ENCODE peak calls at places on chromosomes 11 and 22, in seven cellular contexts. G is HFF-Myc, O is COR-L47, S is T-cell, E is sciatic nerve, P is GM03348, B is Calu3. A is an unnamed sample.

GRCh38 chr22:17988800-17989513 is 35.4 kb downstream of the MICAL3 start:
- DNase-seq in G (no peak), O (no peak), S (no peak), E (no peak), P (no peak), B (no peak), A (no peak)

GRCh38 chr11:102456381-102456780 is 3.8 kb upstream of the TMEM123 start:
- DNase-seq in G (no peak), O (no peak), S (no peak), E (no peak), P (peak), B (no peak), A (no peak)

GRCh38 chr22:50610581-50610980 is 10.0 kb downstream of the MAPK8IP2 start:
- DNase-seq in G (no peak), O (no peak), S (no peak), E (no peak), P (no peak), B (no peak), A (no peak)

GRCh38 chr22:48754611-48755331 is 1072.9 kb downstream of the BRD1 start:
- DNase-seq in G (no peak), O (no peak), S (no peak), E (peak), P (peak), B (no peak), A (no peak)

GRCh38 chr22:44192811-44193536 is 12.2 kb downstream of the PARVG start:
- DNase-seq in G (no peak), O (no peak), S (no peak), E (peak), P (no peak), B (no peak), A (no peak)

GRCh38 chr22:47587861-47588582 is 825.6 kb downstream of the TBC1D22A start:
- DNase-seq in G (no peak), O (no peak), S (no peak), E (no peak), P (no peak), B (no peak), A (no peak)

GRCh38 chr11:2180775-2181370 is 9.3 kb upstream of the TH start:
- DNase-seq in G (no peak), O (no peak), S (no peak), E (no peak), P (no peak), B (no peak), A (no peak)

GRCh38 chr22:42596376-42596775 is 18.3 kb downstream of the POLDIP3 start:
- DNase-seq in G (no peak), O (no peak), S (no peak), E (no peak), P (no peak), B (no peak), A (no peak)

GRCh38 chr11:65422633-65423515 is at the start of gene NEAT1:
- DNase-seq in G (peak), O (no peak), S (peak), E (peak), P (peak), B (peak), A (peak)